ENCODE peak calls at places on chromosomes 16 and 17, in six cellular contexts. W is IMR-90, A is neuronal stem cell, C is mesenchymal stem cell, F is H9, G is mesendoderm. J is an unnamed sample.
A peak's percentile ranks its signal among the peaks of the same experiment; 100 is the strongest.

GRCh38 chr17:77207689-77208216 is 67.0 kb downstream of the SEC14L1 start:
- DNase-seq in W (no peak), A (no peak), C (no peak), F (no peak), G (no peak), J (no peak)

GRCh38 chr17:1041746-1042145 is 44.8 kb downstream of the TIMM22 start:
- DNase-seq in W (no peak), A (no peak), C (no peak), F (no peak), G (no peak), J (no peak)

GRCh38 chr17:60372790-60373483 is 19.0 kb downstream of the USP32 start:
- DNase-seq in W (peak; percentile 87), A (no peak), C (peak; percentile 71), F (no peak), G (peak; percentile 42), J (no peak)

GRCh38 chr16:31569360-31569717 is 41.6 kb downstream of the AHSP start:
- DNase-seq in W (no peak), A (no peak), C (no peak), F (peak; percentile 28), G (no peak), J (peak; percentile 48)

GRCh38 chr16:11253995-11254912 is 1.8 kb downstream of the SOCS1 start:
- DNase-seq in W (peak; percentile 16), A (no peak), C (no peak), F (no peak), G (no peak), J (no peak)

GRCh38 chr17:329794-330420 is 22.7 kb downstream of the RPH3AL start:
- DNase-seq in W (no peak), A (no peak), C (no peak), F (no peak), G (no peak), J (no peak)

GRCh38 chr16:88451586-88452484 is 1.2 kb upstream of the ZFPM1 start:
- DNase-seq in W (no peak), A (no peak), C (no peak), F (no peak), G (no peak), J (no peak)

GRCh38 chr16:70267516-70267915 is 15.8 kb upstream of the EXOSC6 start:
- DNase-seq in W (peak; percentile 55), A (no peak), C (peak; percentile 56), F (peak; percentile 72), G (peak; percentile 79), J (peak; percentile 69)

GRCh38 chr17:20073056-20073979 is 64.2 kb downstream of the SPECC1 start:
- DNase-seq in W (peak; percentile 10), A (no peak), C (no peak), F (no peak), G (no peak), J (no peak)

GRCh38 chr17:16474012-16474725 is 17.8 kb downstream of the LRRC75A start:
- DNase-seq in W (peak; percentile 31), A (no peak), C (peak; percentile 25), F (peak; percentile 45), G (peak; percentile 87), J (no peak)

GRCh38 chr17:9668532-9668931 is 23.2 kb downstream of the USP43 start:
- DNase-seq in W (no peak), A (no peak), C (peak; percentile 87), F (no peak), G (peak; percentile 77), J (no peak)

GRCh38 chr17:10169274-10169673 is 29.1 kb downstream of the GAS7 start:
- DNase-seq in W (no peak), A (no peak), C (peak; percentile 68), F (no peak), G (no peak), J (no peak)

GRCh38 chr16:57797216-57797525 is 5.1 kb downstream of the KIFC3 start:
- DNase-seq in W (no peak), A (no peak), C (no peak), F (no peak), G (no peak), J (no peak)

GRCh38 chr17:80970044-80970761 is 21.4 kb upstream of the CHMP6 start:
- DNase-seq in W (no peak), A (no peak), C (no peak), F (peak; percentile 74), G (peak; percentile 36), J (no peak)

GRCh38 chr16:75080205-75081029 is 36.2 kb downstream of the LDHD start:
- DNase-seq in W (peak; percentile 91), A (no peak), C (peak; percentile 73), F (no peak), G (no peak), J (no peak)

GRCh38 chr17:37744961-37745800 is at the start of gene HNF1B:
- DNase-seq in W (no peak), A (no peak), C (no peak), F (peak; percentile 83), G (peak; percentile 80), J (no peak)

GRCh38 chr16:48102083-48103008 is 53.4 kb downstream of the ABCC12 start:
- DNase-seq in W (no peak), A (no peak), C (no peak), F (no peak), G (no peak), J (no peak)

GRCh38 chr16:81467815-81468214 is 23.2 kb downstream of the CMIP start:
- DNase-seq in W (no peak), A (no peak), C (no peak), F (no peak), G (no peak), J (no peak)
- H2BK15ac ChIP-seq in W (no peak overlapping the region), A (no peak overlapping the region), C (no peak overlapping the region), F (no peak overlapping the region), G (no peak overlapping the region), J (no peak overlapping the region)

DNA sequence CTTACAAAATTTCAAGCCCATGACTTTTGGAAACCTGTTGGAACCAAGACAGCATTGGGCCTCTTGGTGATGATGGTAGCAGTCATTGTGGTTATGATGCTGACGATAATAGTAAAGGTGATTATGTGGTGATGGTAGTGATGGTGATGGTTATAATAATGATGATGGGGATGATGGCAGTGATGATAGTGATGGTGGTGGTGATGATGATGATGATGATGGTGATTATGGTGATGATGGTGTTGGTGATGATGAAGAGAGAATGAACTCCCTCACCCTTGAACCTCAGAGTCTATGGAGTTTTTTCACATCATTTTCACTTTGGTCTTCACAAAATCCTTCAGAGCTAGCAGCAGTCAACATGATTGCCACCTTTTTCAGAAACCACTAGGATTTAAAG is 105.3 kb upstream of the ASIC2 start:
- DNase-seq in W (no peak), A (no peak), C (no peak), F (no peak), G (no peak), J (no peak)
- H2BK15ac ChIP-seq in W (no peak overlapping the region), A (no peak overlapping the region), C (no peak overlapping the region), F (no peak overlapping the region), G (no peak overlapping the region), J (no peak overlapping the region)

GRCh38 chr17:2082003-2082862 is 27.3 kb downstream of the HIC1 start:
- DNase-seq in W (peak; percentile 41), A (no peak), C (peak; percentile 72), F (no peak), G (peak; percentile 68), J (no peak)
- H2BK15ac ChIP-seq in W (peak overlapping the region; percentile 71), A (no peak overlapping the region), C (no peak overlapping the region), F (no peak overlapping the region), G (no peak overlapping the region), J (no peak overlapping the region)

GRCh38 chr16:19344224-19344801 is 58.8 kb downstream of the CLEC19A start:
- DNase-seq in W (no peak), A (no peak), C (no peak), F (no peak), G (no peak), J (no peak)

GRCh38 chr16:19346335-19346922 is 60.9 kb downstream of the CLEC19A start:
- DNase-seq in W (no peak), A (no peak), C (no peak), F (no peak), G (no peak), J (no peak)

GRCh38 chr16:19344980-19345379 is 59.4 kb downstream of the CLEC19A start:
- DNase-seq in W (no peak), A (no peak), C (no peak), F (no peak), G (no peak), J (no peak)

GRCh38 chr16:19348125-19348524 is 62.6 kb downstream of the CLEC19A start:
- DNase-seq in W (no peak), A (no peak), C (no peak), F (no peak), G (no peak), J (no peak)

GRCh38 chr16:19348578-19349315 is 63.2 kb downstream of the CLEC19A start:
- DNase-seq in W (no peak), A (peak; percentile 12), C (no peak), F (peak; percentile 77), G (peak; percentile 86), J (peak; percentile 66)
- H2BK15ac ChIP-seq in W (no peak overlapping the region), A (no peak overlapping the region), C (no peak overlapping the region), F (no peak overlapping the region), G (no peak overlapping the region), J (peak overlapping the region; percentile 25)

GRCh38 chr17:43219001-43219400 is 7.3 kb downstream of the TMEM106A start:
- DNase-seq in W (no peak), A (no peak), C (no peak), F (no peak), G (no peak), J (no peak)

GRCh38 chr17:43216369-43216761 is 4.7 kb downstream of the TMEM106A start:
- DNase-seq in W (no peak), A (no peak), C (no peak), F (no peak), G (no peak), J (no peak)

GRCh38 chr17:43216762-43217613 is 5.3 kb downstream of the TMEM106A start:
- DNase-seq in W (no peak), A (no peak), C (no peak), F (no peak), G (no peak), J (no peak)

GRCh38 chr17:43219746-43220380 is 8.2 kb downstream of the TMEM106A start:
- DNase-seq in W (no peak), A (no peak), C (no peak), F (no peak), G (no peak), J (no peak)

GRCh38 chr17:43217614-43218087 is 6.0 kb downstream of the TMEM106A start:
- DNase-seq in W (no peak), A (no peak), C (no peak), F (no peak), G (no peak), J (no peak)
- H2BK15ac ChIP-seq in W (no peak overlapping the region), A (no peak overlapping the region), C (no peak overlapping the region), F (no peak overlapping the region), G (no peak overlapping the region), J (no peak overlapping the region)

GRCh38 chr16:86138121-86138944 is 239.4 kb downstream of the IRF8 start:
- DNase-seq in W (no peak), A (no peak), C (no peak), F (no peak), G (peak; percentile 65), J (no peak)
- H2BK15ac ChIP-seq in W (no peak overlapping the region), A (no peak overlapping the region), C (no peak overlapping the region), F (no peak overlapping the region), G (no peak overlapping the region), J (no peak overlapping the region)

DNA sequence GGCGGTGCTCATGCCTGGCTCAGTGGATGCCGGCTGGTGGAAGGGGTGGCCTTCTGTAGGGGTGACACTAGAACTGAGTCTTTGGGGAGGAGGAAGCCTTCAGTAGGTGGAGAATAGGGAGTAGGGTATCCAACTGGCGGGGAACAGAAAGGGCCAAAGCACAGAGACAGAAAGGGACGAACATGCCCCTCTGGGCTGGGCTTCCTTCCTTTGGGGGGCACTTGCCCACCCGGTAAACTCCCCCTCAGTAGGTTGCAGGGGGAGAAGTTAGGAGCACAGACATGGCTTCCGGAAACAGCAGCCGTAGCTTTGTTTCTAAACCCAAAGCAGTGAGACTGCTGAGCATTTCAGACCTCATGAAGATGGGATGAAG is 795 bp downstream of the ENGASE start:
- DNase-seq in W (no peak), A (no peak), C (peak; percentile 22), F (no peak), G (no peak), J (no peak)
- H2BK15ac ChIP-seq in W (no peak overlapping the region), A (no peak overlapping the region), C (no peak overlapping the region), F (no peak overlapping the region), G (no peak overlapping the region), J (no peak overlapping the region)